ENCODE peak calls at places on chromosome 4, in four cellular contexts. X, N, S and G are unnamed samples.
A peak's percentile ranks its signal among the peaks of the same experiment; 100 is the strongest.

GRCh38 chr4:47525154-47525819 is 40.2 kb downstream of the ATP10D start:
- DNase-seq in X (no peak), S (peak; percentile 97), N (peak; percentile 97), G (no peak)

GRCh38 chr4:146641762-146642161 is 3.1 kb downstream of the POU4F2 start:
- DNase-seq in X (no peak), S (no peak), N (no peak), G (no peak)

GRCh38 chr4:102663073-102663472 is 97.7 kb downstream of the MANBA start:
- DNase-seq in S (peak; percentile 66), N (peak; percentile 67), X (no peak), G (no peak)

GRCh38 chr4:125313497-125313896 is 1.3 kb upstream of the FAT4 start:
- DNase-seq in S (peak; percentile 95), X (no peak), N (peak; percentile 96), G (peak; percentile 63)

GRCh38 chr4:15231265-15232091 is 196.4 kb upstream of the C1QTNF7 start:
- DNase-seq in X (peak; percentile 24), S (peak; percentile 92), N (peak; percentile 91), G (peak; percentile 60)

GRCh38 chr4:73309211-73309610 is 50.6 kb upstream of the ANKRD17 start:
- DNase-seq in N (peak; percentile 49), X (no peak), S (peak; percentile 54), G (no peak)

GRCh38 chr4:84804126-84804525 is 162.4 kb downstream of the WDFY3 start:
- DNase-seq in S (peak; percentile 58), N (peak; percentile 71), X (no peak), G (no peak)

GRCh38 chr4:75985116-75985515 is 5.6 kb downstream of the SDAD1 start:
- DNase-seq in S (peak; percentile 74), N (peak; percentile 66), X (no peak), G (no peak)

GRCh38 chr4:8913121-8913857 is 41.6 kb upstream of the HMX1 start:
- DNase-seq in X (peak; percentile 3), S (no peak), N (no peak), G (peak; percentile 16)

GRCh38 chr4:121138014-121138413 is 26.1 kb downstream of the TNIP3 start:
- DNase-seq in N (no peak), S (no peak), X (no peak), G (no peak)

GRCh38 chr4:71132486-71132885 is 139.0 kb downstream of the DCK start:
- DNase-seq in S (peak; percentile 31), N (no peak), X (no peak), G (no peak)

GRCh38 chr4:66294626-66295025 is 624.3 kb upstream of the EPHA5 start:
- DNase-seq in X (no peak), N (peak; percentile 7), S (no peak), G (no peak)

GRCh38 chr4:72909461-72909860 is 160.1 kb downstream of the COX18 start:
- DNase-seq in X (no peak), N (no peak), S (peak; percentile 34), G (no peak)

GRCh38 chr4:157303471-157303960 is 83.0 kb downstream of the GRIA2 start:
- DNase-seq in N (no peak), S (no peak), X (no peak), G (no peak)

GRCh38 chr4:140163029-140163810 is 9.2 kb upstream of the MAML3 start:
- DNase-seq in N (peak; percentile 84), X (no peak), S (peak; percentile 84), G (no peak)

GRCh38 chr4:170497105-170497504 is 407.3 kb upstream of the AADAT start:
- DNase-seq in X (no peak), S (no peak), N (no peak), G (peak; percentile 10)
- TF ChIP-seq CTCF in X (no peak), S (no peak), N (no peak), G (peak; percentile 3)

DNA sequence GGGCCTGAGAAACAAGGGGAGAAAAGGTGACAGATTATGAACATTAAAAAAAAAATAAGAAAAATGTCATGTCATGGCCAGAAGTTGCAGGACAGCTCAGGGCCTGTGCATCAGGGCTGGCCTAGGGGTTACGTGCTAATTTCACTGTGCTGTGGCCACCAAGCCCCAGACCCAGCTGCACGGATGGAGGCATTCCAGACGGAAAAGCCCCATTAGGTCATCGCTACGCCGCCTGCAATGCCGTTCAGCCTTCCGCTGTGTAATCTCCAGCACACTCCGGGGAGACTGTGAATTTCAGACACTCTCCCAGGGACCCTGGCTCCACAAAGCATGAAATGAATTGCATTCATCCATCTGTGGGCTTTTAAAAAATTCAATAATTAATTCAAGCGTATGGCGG is 9.2 kb upstream of the NSG1 start:
- DNase-seq in N (peak; percentile 40), S (no peak), X (no peak), G (no peak)
- TF ChIP-seq CTCF in N (no peak), S (no peak), X (no peak), G (no peak)

DNA sequence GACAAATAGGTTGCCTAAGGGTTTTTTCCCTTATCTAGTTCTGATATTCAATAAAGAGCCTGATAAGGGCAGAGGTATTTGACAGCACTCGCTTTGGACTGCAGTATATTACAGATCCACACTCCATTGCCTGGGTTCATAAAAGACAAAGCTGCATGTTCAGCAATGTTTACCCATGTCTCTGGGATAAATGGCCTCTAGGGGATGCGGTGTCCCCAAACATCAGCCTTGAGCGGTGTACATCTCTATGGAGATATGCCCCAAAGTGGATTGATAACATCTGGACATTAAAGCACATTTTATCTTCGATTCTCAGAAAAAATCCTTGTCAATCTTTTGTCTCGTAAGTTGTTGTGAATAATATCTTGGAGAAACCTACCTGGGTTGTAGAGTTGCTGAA is 660.8 kb upstream of the AADAT start:
- DNase-seq in N (no peak), S (no peak), X (no peak), G (no peak)
- TF ChIP-seq CTCF in N (no peak), S (no peak), X (no peak), G (no peak)

GRCh38 chr4:70027011-70027410 is 1.2 kb upstream of the HTN3 start:
- DNase-seq in X (no peak), N (no peak), S (no peak), G (no peak)
- TF ChIP-seq CTCF in X (no peak), N (no peak), S (no peak), G (no peak)

GRCh38 chr4:107740381-107740780 is 20.3 kb upstream of the PAPSS1 start:
- DNase-seq in S (no peak), N (peak; percentile 57), X (no peak), G (no peak)
- TF ChIP-seq CTCF in S (no peak), N (peak; percentile 44), X (no peak), G (no peak)

GRCh38 chr4:4641661-4642180 is 99.9 kb upstream of the STX18 start:
- DNase-seq in X (no peak), N (no peak), S (no peak), G (no peak)
- TF ChIP-seq CTCF in X (no peak), N (no peak), S (no peak), G (no peak)

DNA sequence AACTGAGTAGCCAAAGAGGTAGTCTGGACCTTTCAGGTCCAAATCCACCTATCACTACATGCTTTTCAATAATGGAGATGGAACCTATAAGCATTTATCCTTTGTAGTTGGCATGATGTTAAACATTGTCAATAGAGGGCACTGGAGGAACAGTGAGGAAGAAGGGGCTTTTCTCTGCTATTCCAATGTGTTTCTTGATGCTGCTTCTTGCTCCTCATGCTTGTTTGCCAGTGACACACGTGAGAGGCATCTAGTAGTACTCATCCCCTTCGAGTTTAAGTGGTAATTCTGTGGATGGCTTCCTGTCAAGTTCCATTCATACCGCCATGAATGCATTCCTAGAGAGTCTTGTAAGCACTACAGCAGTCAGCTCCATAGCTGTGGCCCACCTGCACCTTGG is 84.0 kb downstream of the NAA11 start:
- DNase-seq in S (peak; percentile 35), N (peak; percentile 29), X (no peak), G (no peak)
- TF ChIP-seq CTCF in S (peak; percentile 29), N (peak; percentile 25), X (no peak), G (no peak)

DNA sequence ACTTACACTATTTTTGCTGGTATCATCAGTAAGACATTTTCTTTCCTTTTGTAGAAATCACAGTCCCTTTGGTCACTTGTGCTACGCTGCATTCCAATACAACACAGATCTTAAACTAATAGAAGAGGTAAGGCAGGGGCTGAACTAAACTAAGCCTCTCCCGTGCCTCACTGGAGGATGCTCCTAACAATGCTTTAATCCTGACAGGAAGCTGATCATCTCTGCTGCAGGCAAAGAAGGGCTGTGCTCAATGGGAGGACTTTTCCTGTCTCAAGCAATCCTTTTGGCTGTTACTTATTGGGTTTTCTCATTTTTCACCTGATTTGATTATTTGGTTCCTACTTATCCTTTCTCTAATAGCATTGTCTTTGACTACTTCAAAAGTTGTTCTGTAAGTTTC is 583.1 kb downstream of the INPP4B start:
- DNase-seq in S (no peak), N (no peak), X (no peak), G (no peak)
- TF ChIP-seq CTCF in S (no peak), N (no peak), X (no peak), G (no peak)

GRCh38 chr4:148026022-148026421 is 294.1 kb downstream of the ARHGAP10 start:
- DNase-seq in S (peak; percentile 86), N (peak; percentile 21), X (no peak), G (no peak)

GRCh38 chr4:148022975-148023374 is 291.1 kb downstream of the ARHGAP10 start:
- DNase-seq in X (no peak), S (no peak), N (no peak), G (no peak)

GRCh38 chr4:148023782-148024181 is 291.9 kb downstream of the ARHGAP10 start:
- DNase-seq in S (no peak), X (no peak), N (no peak), G (no peak)

GRCh38 chr4:148017801-148018200 is 285.9 kb downstream of the ARHGAP10 start:
- DNase-seq in N (peak; percentile 74), X (no peak), S (peak; percentile 80), G (no peak)

DNA sequence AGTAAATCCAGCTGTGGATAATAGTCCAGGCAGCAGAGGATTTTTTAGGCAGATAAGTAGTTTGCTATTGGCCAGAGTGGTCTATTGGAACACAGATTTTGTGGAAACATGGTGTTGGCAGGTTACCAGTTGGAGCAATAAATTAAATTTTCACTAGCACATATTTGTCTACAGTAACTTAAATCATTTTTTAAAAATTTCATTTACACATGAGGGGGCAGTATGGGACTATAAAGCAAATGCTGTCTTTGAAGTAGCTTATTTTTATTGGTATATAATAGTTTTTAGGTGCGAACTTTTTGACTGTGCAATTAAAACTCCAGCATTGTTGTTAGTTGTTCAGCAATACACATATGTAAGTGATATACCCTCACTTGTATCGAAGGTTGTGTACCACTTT is 289.8 kb downstream of the ARHGAP10 start:
- DNase-seq in X (no peak), N (no peak), S (peak; percentile 49), G (no peak)
- TF ChIP-seq CTCF in X (no peak), N (no peak), S (peak; percentile 6), G (no peak)